ENCODE peak calls at places on chromosomes 7 and 10, in four cellular contexts. Q is upper lobe of left lung, D is stomach, R is adrenal gland. O is an unnamed sample.

GRCh38 chr10:44282606-44283300 is 102.1 kb downstream of the CXCL12 start:
- DNase-seq in R (no peak), Q (no peak), D (no peak), O (no peak)

GRCh38 chr7:2673934-2674333 is 14.1 kb upstream of the AMZ1 start:
- DNase-seq in D (no peak), R (no peak), Q (no peak), O (no peak)

GRCh38 chr10:45034301-45034700 is 33.6 kb downstream of the ZNF22 start:
- DNase-seq in R (no peak), Q (no peak), D (no peak), O (no peak)

GRCh38 chr10:35200487-35200886 is 73.8 kb downstream of the CREM start:
- DNase-seq in Q (no peak), D (no peak), R (no peak), O (no peak)

GRCh38 chr7:2355079-2356008 is 717 bp downstream of the EIF3B start:
- DNase-seq in R (no peak), Q (peak; percentile 50), D (no peak), O (peak; percentile 52)

GRCh38 chr7:67453580-67453979 is 456.9 kb downstream of the TYW1 start:
- DNase-seq in R (no peak), D (no peak), Q (no peak), O (no peak)

GRCh38 chr10:76779163-76779820 is 858.3 kb downstream of the KCNMA1 start:
- DNase-seq in D (no peak), R (no peak), Q (no peak), O (no peak)

GRCh38 chr10:124650820-124651401 is 93.3 kb downstream of the FAM53B start:
- DNase-seq in Q (no peak), R (no peak), D (no peak), O (no peak)

GRCh38 chr10:89332718-89333281 is 5.0 kb downstream of the IFIT3 start:
- DNase-seq in D (no peak), R (no peak), Q (no peak), O (no peak)

GRCh38 chr10:98892523-98892922 is 343.1 kb downstream of the HPSE2 start:
- DNase-seq in Q (no peak), R (no peak), D (no peak), O (no peak)

GRCh38 chr10:86282664-86283465 is 83.7 kb downstream of the GRID1 start:
- DNase-seq in Q (no peak), R (no peak), D (peak; percentile 9), O (no peak)

GRCh38 chr10:114867365-114867764 is 45.8 kb downstream of the FHIP2A start:
- DNase-seq in D (no peak), R (no peak), Q (no peak), O (no peak)

GRCh38 chr7:51005074-51005473 is 222.4 kb upstream of the GRB10 start:
- DNase-seq in R (no peak), D (no peak), Q (no peak), O (no peak)

GRCh38 chr7:3888096-3888495 is 587.0 kb downstream of the SDK1 start:
- DNase-seq in R (no peak), Q (no peak), D (no peak), O (no peak)

GRCh38 chr10:97151307-97151914 is 34.3 kb downstream of the SLIT1 start:
- DNase-seq in R (no peak), D (no peak), Q (no peak), O (no peak)

GRCh38 chr10:28738200-28738599 is 60.9 kb downstream of the BAMBI start:
- DNase-seq in D (no peak), R (no peak), Q (no peak), O (no peak)

GRCh38 chr7:13257661-13258060 is 570.2 kb downstream of the ARL4A start:
- DNase-seq in D (no peak), R (no peak), Q (no peak), O (no peak)

GRCh38 chr7:155916926-155917655 is 104.8 kb upstream of the SHH start:
- DNase-seq in D (peak; percentile 53), R (no peak), Q (peak; percentile 18), O (no peak)

GRCh38 chr7:17408245-17408903 is 109.9 kb downstream of the AHR start:
- DNase-seq in R (peak; percentile 84), D (peak; percentile 65), Q (peak; percentile 87), O (peak; percentile 45)

GRCh38 chr10:97518601-97519043 is 19.9 kb downstream of the UBTD1 start:
- DNase-seq in R (no peak), Q (no peak), D (no peak), O (no peak)

GRCh38 chr10:86511027-86511865 is 10.3 kb downstream of the WAPL start:
- DNase-seq in D (no peak), Q (no peak), R (no peak), O (no peak)

GRCh38 chr7:149261321-149261828 is 621 bp upstream of the ZNF783 start:
- DNase-seq in R (no peak), D (no peak), Q (no peak), O (peak; percentile 63)

GRCh38 chr7:121924273-121925184 is 51.6 kb downstream of the PTPRZ1 start:
- DNase-seq in Q (no peak), R (no peak), D (no peak), O (no peak)

GRCh38 chr10:69696073-69696731 is 66.2 kb downstream of the FAM241B start:
- DNase-seq in D (no peak), R (peak; percentile 25), Q (peak; percentile 27), O (peak; percentile 82)

GRCh38 chr10:119197921-119198320 is 9.4 kb upstream of the GRK5 start:
- DNase-seq in R (no peak), D (no peak), Q (no peak), O (peak; percentile 23)

GRCh38 chr10:62924344-62924748 is 108.2 kb upstream of the EGR2 start:
- DNase-seq in R (no peak), D (no peak), Q (peak; percentile 25), O (no peak)

GRCh38 chr10:69406302-69406811 is 10.4 kb downstream of the TACR2 start:
- DNase-seq in Q (peak; percentile 40), R (peak; percentile 57), D (no peak), O (peak; percentile 62)

GRCh38 chr10:17643339-17643754 is 604 bp upstream of the STAM start:
- DNase-seq in D (peak; percentile 72), R (peak; percentile 86), Q (peak; percentile 87), O (peak; percentile 63)

GRCh38 chr10:13775786-13776780 is 189.3 kb downstream of the PRPF18 start:
- DNase-seq in D (no peak), R (no peak), Q (no peak), O (peak; percentile 50)

DNA sequence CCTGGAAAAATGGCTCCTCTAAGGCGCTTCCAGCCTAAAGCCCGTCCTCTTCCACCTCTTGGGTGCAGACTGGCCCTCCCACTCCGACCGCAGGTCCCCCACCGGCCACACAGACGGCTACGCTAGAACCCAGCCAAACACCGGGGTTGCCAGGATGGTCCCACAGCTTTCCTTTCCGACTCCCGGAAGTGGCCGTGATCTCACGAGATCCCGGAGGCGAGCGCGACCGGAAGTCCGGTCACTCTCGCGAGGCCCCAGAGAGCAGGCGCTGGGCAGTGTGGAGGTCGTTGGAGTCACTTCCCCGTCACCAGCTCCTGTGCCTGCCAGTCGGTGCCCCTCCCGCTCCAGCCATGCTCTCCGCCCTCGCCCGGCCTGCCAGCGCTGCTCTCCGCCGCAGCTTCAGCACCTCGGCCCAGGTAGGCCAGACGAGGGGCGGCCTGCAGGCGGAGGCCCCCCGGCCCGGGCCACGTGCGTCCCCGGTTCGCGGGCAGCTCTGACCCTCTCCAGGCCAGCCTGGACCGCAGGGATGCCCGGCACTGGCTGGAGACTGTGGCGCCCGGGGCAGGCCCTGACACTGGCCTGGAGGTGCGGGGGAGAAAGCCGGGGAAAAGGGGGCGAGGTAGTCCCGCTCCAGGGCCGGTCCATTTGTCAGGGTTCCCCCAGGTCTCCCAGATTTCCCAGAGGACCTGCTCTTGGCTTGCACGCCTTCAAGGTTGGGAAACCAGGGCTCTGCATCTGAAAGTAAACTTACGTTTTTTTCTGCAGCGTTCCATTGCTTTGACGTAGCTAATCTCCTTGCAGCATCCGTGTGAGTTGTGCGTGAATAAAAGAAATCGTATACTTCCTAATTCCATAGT is at the start of the genes MDH2 and STYXL1:
- DNase-seq in Q (peak; percentile 96), D (peak; percentile 96), R (peak; percentile 97), O (peak; percentile 95)
- TF ChIP-seq POLR2A in Q (peak; percentile 94), D (no peak), R (peak; percentile 72), O (peak; percentile 92)

GRCh38 chr7:139339698-139340036 is 1.5 kb upstream of the FMC1 start:
- DNase-seq in Q (no peak), R (no peak), D (no peak), O (no peak)
- TF ChIP-seq POLR2A in Q (no peak), R (no peak), D (no peak), O (no peak)

GRCh38 chr7:134288265-134288664 is 28.5 kb downstream of the SLC35B4 start:
- DNase-seq in D (no peak), R (no peak), Q (no peak), O (no peak)
- TF ChIP-seq POLR2A in D (no peak), R (no peak), Q (no peak), O (no peak)

GRCh38 chr10:104330168-104331117 is 7.8 kb downstream of the ITPRIP start:
- DNase-seq in D (no peak), R (peak; percentile 72), Q (peak; percentile 9), O (no peak)

GRCh38 chr10:104329754-104330153 is 8.5 kb downstream of the ITPRIP start:
- DNase-seq in R (no peak), Q (no peak), D (no peak), O (peak; percentile 45)

GRCh38 chr10:104333037-104333727 is 5.1 kb downstream of the ITPRIP start:
- DNase-seq in R (no peak), Q (peak; percentile 29), D (peak; percentile 24), O (no peak)

GRCh38 chr10:104332243-104333036 is 5.8 kb downstream of the ITPRIP start:
- DNase-seq in Q (peak; percentile 19), R (no peak), D (peak; percentile 17), O (no peak)

GRCh38 chr10:104331208-104331838 is 6.9 kb downstream of the ITPRIP start:
- DNase-seq in D (peak; percentile 30), R (no peak), Q (peak; percentile 68), O (no peak)
- TF ChIP-seq POLR2A in D (no peak), R (no peak), Q (no peak), O (no peak)

DNA sequence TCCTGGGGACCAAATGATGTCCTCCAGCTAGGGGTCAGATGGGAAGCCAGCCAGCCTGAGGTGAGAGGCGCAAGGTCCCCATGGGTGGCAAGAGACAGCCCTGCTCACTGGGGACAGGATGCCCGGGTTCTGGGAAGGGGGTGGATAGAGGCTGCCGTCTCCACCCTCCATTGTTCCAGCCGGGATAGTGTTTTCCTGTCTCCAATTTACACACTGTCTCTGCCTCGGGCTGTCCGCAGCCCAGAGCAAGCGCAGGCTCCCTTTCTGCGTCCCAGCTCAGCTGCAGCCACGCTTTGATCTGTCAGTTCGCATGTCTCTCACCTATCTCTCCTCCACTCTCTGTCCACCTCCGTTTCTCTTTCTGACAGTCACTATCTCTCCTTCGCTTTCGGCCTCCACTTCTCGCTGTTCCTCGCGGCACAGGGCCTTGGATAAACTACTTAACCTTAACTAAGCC is 2.1 kb downstream of the EPHB4 start:
- DNase-seq in D (no peak), Q (peak; percentile 42), R (peak; percentile 55), O (no peak)
- TF ChIP-seq POLR2A in D (no peak), Q (no peak), R (no peak), O (no peak)